ENCODE peak calls at places on chromosomes 12 and 14, in four cellular contexts. J is neural crest cell, L is fibroblast of pulmonary artery, K is fibroblast of the aortic adventitia. R is an unnamed sample.

GRCh38 chr14:24664366-24664765 is 30.4 kb upstream of the GZMB start:
- DNase-seq in J (no peak), L (no peak), K (no peak), R (no peak)

GRCh38 chr12:109230193-109230592 is 78.9 kb downstream of the FOXN4 start:
- DNase-seq in J (no peak), L (no peak), K (no peak), R (no peak)

GRCh38 chr12:44694027-44694426 is 182.1 kb downstream of the NELL2 start:
- DNase-seq in J (no peak), L (no peak), K (no peak), R (no peak)

GRCh38 chr12:56193025-56193578 is 3.8 kb upstream of the SMARCC2 start:
- DNase-seq in J (peak), L (peak), K (peak), R (no peak)

GRCh38 chr14:105427893-105428485 is 8.4 kb downstream of the MTA1 start:
- DNase-seq in J (no peak), L (no peak), K (no peak), R (no peak)

GRCh38 chr14:56216631-56217379 is 98.6 kb downstream of the PELI2 start:
- DNase-seq in J (no peak), L (peak), K (peak), R (no peak)

GRCh38 chr12:46722737-46723136 is 103.1 kb downstream of the SLC38A4 start:
- DNase-seq in J (no peak), L (peak), K (peak), R (no peak)

GRCh38 chr14:104441275-104442106 is 138.1 kb upstream of the C14orf180 start:
- DNase-seq in J (no peak), L (no peak), K (no peak), R (no peak)

GRCh38 chr12:47818701-47819543 is 781 bp downstream of the HDAC7 start:
- DNase-seq in J (peak), L (peak), K (no peak), R (no peak)

GRCh38 chr14:75277000-75277795 is 1.4 kb upstream of the FOS start:
- DNase-seq in J (peak), L (peak), K (peak), R (peak)

GRCh38 chr12:45827974-45828373 is 98.5 kb downstream of the ARID2 start:
- DNase-seq in J (no peak), L (no peak), K (no peak), R (no peak)

GRCh38 chr12:105713901-105714300 is 383.4 kb downstream of the C12orf75 start:
- DNase-seq in J (no peak), L (no peak), K (no peak), R (no peak)

GRCh38 chr14:72457641-72458040 is 436.3 kb downstream of the DPF3 start:
- DNase-seq in J (no peak), L (peak), K (peak), R (peak)

GRCh38 chr12:38906482-38907170 is 1.2 kb upstream of the CPNE8 start:
- DNase-seq in J (peak), L (peak), K (peak), R (peak)

GRCh38 chr12:93954160-93955112 is 193.9 kb upstream of the PLXNC1 start:
- DNase-seq in J (no peak), L (no peak), K (peak), R (no peak)

GRCh38 chr12:14771651-14772137 is 31.6 kb downstream of the WBP11 start:
- DNase-seq in J (no peak), L (no peak), K (no peak), R (no peak)

GRCh38 chr14:32468955-32469354 is 139.9 kb downstream of the AKAP6 start:
- DNase-seq in J (no peak), L (peak), K (peak), R (peak)

GRCh38 chr12:110599334-110599733 is 14.6 kb upstream of the TCTN1 start:
- DNase-seq in J (no peak), L (no peak), K (no peak), R (no peak)

GRCh38 chr14:99038401-99038800 is 233.6 kb downstream of the BCL11B start:
- DNase-seq in J (no peak), L (peak), K (no peak), R (no peak)

GRCh38 chr12:45730842-45731336 is 1.4 kb downstream of the ARID2 start:
- DNase-seq in J (no peak), L (peak), K (peak), R (no peak)

GRCh38 chr12:119068129-119068856 is 87.0 kb downstream of the SRRM4 start:
- DNase-seq in J (no peak), L (no peak), K (no peak), R (no peak)

GRCh38 chr12:32559434-32559833 is 119.7 kb upstream of the DNM1L start:
- DNase-seq in J (no peak), L (no peak), K (peak), R (no peak)

GRCh38 chr12:53659011-53659551 is 16.8 kb downstream of the ATP5MC2 start:
- DNase-seq in J (peak), L (peak), K (peak), R (no peak)

GRCh38 chr14:101250336-101250947 is 310.9 kb upstream of the DIO3 start:
- DNase-seq in J (no peak), L (no peak), K (no peak), R (no peak)

GRCh38 chr14:85471744-85472143 is 58.2 kb upstream of the FLRT2 start:
- DNase-seq in J (peak), L (peak), K (peak), R (peak)

GRCh38 chr12:47139010-47139681 is 59.4 kb upstream of the AMIGO2 start:
- DNase-seq in J (no peak), L (no peak), K (no peak), R (no peak)

GRCh38 chr14:94787092-94787491 is 17.2 kb upstream of the GSC start:
- DNase-seq in J (no peak), L (no peak), K (no peak), R (no peak)

GRCh38 chr14:92459479-92460421 is 53.8 kb upstream of the RIN3 start:
- DNase-seq in J (no peak), L (peak), K (no peak), R (no peak)

GRCh38 chr14:58919262-58919661 is 269.2 kb upstream of the DAAM1 start:
- DNase-seq in J (no peak), L (no peak), K (no peak), R (no peak)

GRCh38 chr12:88725592-88726143 is 145.4 kb upstream of the KITLG start:
- DNase-seq in J (no peak), L (no peak), K (no peak), R (no peak)

GRCh38 chr12:1668833-1669543 is 21.9 kb upstream of the ADIPOR2 start:
- DNase-seq in J (no peak), L (no peak), K (no peak), R (no peak)

GRCh38 chr14:32201816-32202467 is at the start of gene RNU6-7:
- DNase-seq in J (no peak), L (peak), K (peak), R (no peak)

GRCh38 chr14:75531660-75532317 is 9.5 kb downstream of the BATF start:
- DNase-seq in J (no peak), L (peak), K (peak), R (no peak)

GRCh38 chr14:93002851-93003298 is 79.9 kb downstream of the CHGA start:
- DNase-seq in J (no peak), L (no peak), K (no peak), R (no peak)

GRCh38 chr14:36300337-36300736 is 20.1 kb downstream of the MBIP start:
- DNase-seq in J (no peak), L (peak), K (no peak), R (no peak)

GRCh38 chr12:49872381-49872780 is 29.5 kb upstream of the BCDIN3D start:
- DNase-seq in J (no peak), L (no peak), K (no peak), R (no peak)
- TF ChIP-seq CTCF in J (no peak), L (no peak), K (no peak), R (no peak)

GRCh38 chr14:37565550-37565949 is 29.5 kb downstream of the FOXA1 start:
- DNase-seq in J (no peak), L (no peak), K (no peak), R (no peak)
- TF ChIP-seq CTCF in J (peak), L (peak), K (peak), R (peak)

GRCh38 chr12:63843613-63844390 is 698 bp upstream of the SRGAP1 start:
- DNase-seq in J (peak), L (peak), K (peak), R (peak)

GRCh38 chr12:63845726-63846125 is 1.2 kb downstream of the SRGAP1 start:
- DNase-seq in J (no peak), L (peak), K (peak), R (no peak)

GRCh38 chr12:63848450-63848849 is 4.0 kb downstream of the SRGAP1 start:
- DNase-seq in J (no peak), L (no peak), K (no peak), R (no peak)

GRCh38 chr12:63844391-63845341 is at the start of gene SRGAP1:
- DNase-seq in J (peak), L (peak), K (peak), R (no peak)

GRCh38 chr12:63846249-63846967 is 1.9 kb downstream of the SRGAP1 start:
- DNase-seq in J (no peak), L (no peak), K (no peak), R (no peak)
- TF ChIP-seq CTCF in J (peak), L (no peak), K (peak), R (no peak)

GRCh38 chr12:30965613-30965985 is 39.1 kb downstream of the TSPAN11 start:
- DNase-seq in J (no peak), L (peak), K (no peak), R (no peak)
- TF ChIP-seq CTCF in J (peak), L (peak), K (peak), R (peak)

DNA sequence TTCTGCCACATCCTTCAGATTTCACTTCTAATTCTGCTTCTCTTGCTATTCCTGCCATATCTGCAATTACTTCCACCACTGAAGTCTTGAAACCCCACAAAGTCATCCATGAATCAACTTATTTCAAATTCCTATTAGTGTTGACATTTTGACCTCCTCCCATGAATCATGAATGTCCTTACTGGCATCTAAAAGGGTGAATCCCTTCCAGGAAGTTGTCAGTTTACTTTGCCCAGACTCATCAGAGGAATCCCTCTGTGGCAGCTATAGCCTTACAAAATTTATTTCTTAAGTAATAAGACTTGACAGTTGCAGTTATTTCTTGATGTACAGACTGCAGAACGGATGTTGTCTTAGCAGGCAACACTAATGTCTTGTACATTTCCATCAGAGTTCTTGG is 162.9 kb downstream of the PCNX1 start:
- DNase-seq in J (no peak), L (peak), K (no peak), R (no peak)
- TF ChIP-seq CTCF in J (no peak), L (no peak), K (no peak), R (no peak)

DNA sequence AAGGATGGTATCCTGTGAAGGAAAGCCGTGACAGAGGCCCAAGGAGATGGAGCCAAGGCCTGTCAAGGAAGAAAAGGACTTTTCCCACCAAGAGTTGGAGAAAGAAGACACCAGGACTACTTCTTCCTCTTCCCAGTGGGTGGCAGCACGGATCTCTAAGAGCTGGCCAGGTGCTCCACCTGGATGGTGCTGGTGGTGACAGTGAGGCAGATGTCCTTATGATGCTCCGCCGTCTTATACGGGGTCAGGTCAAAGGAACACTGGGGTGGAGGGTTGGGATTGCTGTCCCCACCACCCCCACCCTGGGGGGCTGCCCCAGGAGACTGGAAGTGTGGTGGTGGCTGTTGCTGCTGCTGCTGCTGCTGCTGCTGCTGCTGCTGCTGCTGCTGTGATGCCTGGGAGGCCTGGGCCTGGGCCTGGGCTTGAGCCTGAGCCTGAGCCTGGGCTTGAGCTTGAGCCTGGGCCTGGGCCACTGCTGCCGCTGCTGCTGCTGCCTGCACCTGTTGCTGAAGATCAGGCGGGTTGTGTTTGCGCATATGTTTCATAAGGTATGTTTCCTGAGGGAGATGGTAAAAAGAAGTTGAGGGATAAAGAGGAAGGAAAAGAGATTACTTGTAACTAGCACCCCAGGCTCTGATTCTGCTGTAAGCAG is 4.8 kb upstream of the ING4 start:
- DNase-seq in J (no peak), L (no peak), K (no peak), R (no peak)
- TF ChIP-seq CTCF in J (no peak), L (peak), K (no peak), R (no peak)

DNA sequence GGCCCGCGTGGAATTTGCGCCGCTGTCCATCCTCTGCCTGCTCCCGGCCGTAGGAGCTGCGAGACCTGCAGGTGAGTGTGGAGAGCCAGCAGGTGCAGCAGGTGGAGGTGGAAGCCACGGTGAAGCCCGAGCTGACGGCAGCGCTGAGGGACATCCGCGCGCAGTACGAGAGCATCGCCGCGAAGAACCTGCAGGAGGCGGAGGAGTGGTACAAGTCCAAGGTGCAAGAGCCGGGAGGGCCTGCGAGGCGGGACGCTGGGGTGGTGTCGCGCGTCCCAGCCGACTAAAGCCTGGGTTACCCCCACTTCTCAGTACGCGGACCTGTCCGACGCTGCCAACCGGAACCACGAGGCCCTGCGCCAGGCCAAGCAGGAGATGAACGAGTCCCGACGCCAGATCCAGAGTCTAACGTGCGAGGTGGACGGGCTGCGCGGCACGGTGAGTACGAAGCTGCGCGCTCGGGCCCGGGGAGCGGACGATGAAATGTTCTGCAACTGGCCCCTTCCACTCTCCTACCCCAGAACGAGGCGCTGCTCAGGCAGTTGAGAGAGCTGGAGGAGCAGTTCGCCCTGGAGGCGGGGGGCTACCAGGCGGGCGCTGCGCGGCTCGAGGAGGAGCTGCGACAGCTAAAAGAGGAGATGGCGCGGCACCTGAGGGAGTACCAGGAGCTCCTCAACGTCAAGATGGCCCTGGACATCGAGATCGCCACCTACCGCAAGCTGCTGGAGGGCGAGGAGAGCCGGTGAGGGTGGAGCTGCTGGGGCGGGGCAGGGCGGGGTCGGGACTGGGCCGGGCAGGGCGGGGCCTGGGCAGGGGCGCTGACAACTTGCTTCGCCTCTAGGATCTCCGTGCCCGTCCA is 2.1 kb downstream of the PRPH start:
- DNase-seq in J (no peak), L (no peak), K (no peak), R (no peak)
- TF ChIP-seq CTCF in J (no peak), L (no peak), K (peak), R (no peak)

GRCh38 chr12:4584896-4585295 is 22.9 kb downstream of the DYRK4 start:
- DNase-seq in J (no peak), L (no peak), K (no peak), R (no peak)

GRCh38 chr12:4588916-4589315 is 26.9 kb downstream of the DYRK4 start:
- DNase-seq in J (no peak), L (no peak), K (no peak), R (no peak)

GRCh38 chr12:4584281-4584680 is 22.3 kb downstream of the DYRK4 start:
- DNase-seq in J (no peak), L (no peak), K (no peak), R (no peak)

GRCh38 chr12:4586500-4586899 is 24.5 kb downstream of the DYRK4 start:
- DNase-seq in J (no peak), L (no peak), K (no peak), R (no peak)

DNA sequence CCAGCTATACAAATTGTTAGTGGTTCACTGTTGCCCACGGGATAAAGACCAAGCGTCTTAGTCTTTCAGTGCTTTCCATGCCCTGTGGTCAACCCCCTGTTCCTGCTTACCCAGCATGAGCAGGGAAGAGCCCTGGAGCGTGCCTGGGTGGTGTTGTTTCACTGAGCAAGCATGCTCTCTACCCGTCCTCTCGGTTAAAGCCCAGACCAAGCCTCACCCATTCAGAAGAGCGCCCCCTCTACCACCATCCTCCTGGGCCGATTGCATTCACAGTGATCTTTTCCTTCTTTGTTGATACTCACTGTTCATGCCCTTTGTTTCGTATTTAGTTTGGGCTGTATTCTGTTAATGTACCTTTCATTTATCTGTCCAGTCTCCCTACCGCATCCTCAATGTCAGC is 25.1 kb downstream of the DYRK4 start:
- DNase-seq in J (no peak), L (no peak), K (no peak), R (no peak)
- TF ChIP-seq CTCF in J (no peak), L (no peak), K (no peak), R (no peak)

GRCh38 chr12:68899251-68899771 is 33.7 kb downstream of the CPM start:
- DNase-seq in J (no peak), L (peak), K (peak), R (peak)
- TF ChIP-seq CTCF in J (no peak), L (peak), K (peak), R (peak)

R was measured in BJ.